ENCODE peak calls at places on chromosome 7, in ten cellular contexts. H is hepatocyte, L is GM13977, V is Calu3, G is BJ, O is glutamatergic neuron, T is foreskin fibroblast, Q is HL-60, B is nephron progenitor cell, D is transverse colon. J is an unnamed sample.

GRCh38 chr7:192035-192649 is at the start of gene FAM20C:
- DNase-seq in H (peak), L (peak), V (peak), G (peak), O (peak), T (peak), Q (peak), B (peak), D (peak), J (peak)

GRCh38 chr7:2120841-2121830 is 111.6 kb downstream of the MAD1L1 start:
- DNase-seq in H (no peak), L (no peak), V (no peak), G (no peak), O (no peak), T (no peak), Q (no peak), B (no peak), D (no peak), J (no peak)

GRCh38 chr7:122430710-122431109 is 126.2 kb upstream of the FEZF1 start:
- DNase-seq in H (no peak), L (no peak), V (no peak), G (no peak), O (no peak), T (no peak), Q (no peak), B (no peak), D (no peak), J (no peak)

GRCh38 chr7:135763261-135763660 is 14.6 kb upstream of the FAM180A start:
- DNase-seq in H (no peak), L (no peak), V (no peak), G (no peak), O (no peak), T (no peak), Q (no peak), B (no peak), D (no peak), J (no peak)

GRCh38 chr7:10308276-10308675 is 665.4 kb upstream of the PHF14 start:
- DNase-seq in H (no peak), L (no peak), V (no peak), G (no peak), O (no peak), T (no peak), Q (no peak), B (no peak), D (no peak), J (no peak)

GRCh38 chr7:99837649-99838361 is 10.0 kb downstream of the CYP3A43 start:
- DNase-seq in H (peak), L (peak), V (no peak), G (no peak), O (no peak), T (no peak), Q (no peak), B (no peak), D (no peak), J (no peak)

GRCh38 chr7:155398944-155399343 is 59.0 kb upstream of the EN2 start:
- DNase-seq in H (no peak), L (no peak), V (peak), G (no peak), O (no peak), T (no peak), Q (peak), B (no peak), D (no peak), J (no peak)

GRCh38 chr7:50697686-50698085 is 85.0 kb downstream of the GRB10 start:
- DNase-seq in H (no peak), L (no peak), V (no peak), G (no peak), O (no peak), T (no peak), Q (no peak), B (no peak), D (no peak), J (no peak)

GRCh38 chr7:33108591-33108930 is 643 bp downstream of the RP9 start:
- DNase-seq in H (peak), L (no peak), V (peak), G (no peak), O (peak), T (no peak), Q (peak), B (no peak), D (peak), J (no peak)

GRCh38 chr7:155208681-155209477 is 88.8 kb upstream of the INSIG1 start:
- DNase-seq in H (no peak), L (no peak), V (peak), G (no peak), O (no peak), T (no peak), Q (no peak), B (no peak), D (no peak), J (no peak)

GRCh38 chr7:20200361-20200760 is 16.8 kb downstream of the MACC1 start:
- DNase-seq in H (no peak), L (peak), V (no peak), G (no peak), O (no peak), T (no peak), Q (no peak), B (no peak), D (no peak), J (no peak)

GRCh38 chr7:154770962-154771361 is 232.0 kb downstream of the PAXIP1 start:
- DNase-seq in H (no peak), L (no peak), V (no peak), G (no peak), O (no peak), T (no peak), Q (no peak), B (no peak), D (no peak), J (no peak)

GRCh38 chr7:151851782-151852181 is 25.1 kb downstream of the PRKAG2 start:
- DNase-seq in H (no peak), L (no peak), V (no peak), G (no peak), O (no peak), T (no peak), Q (peak), B (no peak), D (no peak), J (no peak)

GRCh38 chr7:158097106-158097505 is 490.5 kb downstream of the PTPRN2 start:
- DNase-seq in H (no peak), L (no peak), V (no peak), G (no peak), O (no peak), T (no peak), Q (no peak), B (no peak), D (no peak), J (no peak)

GRCh38 chr7:139940866-139941265 is 111.8 kb downstream of the TBXAS1 start:
- DNase-seq in H (no peak), L (no peak), V (no peak), G (no peak), O (no peak), T (no peak), Q (no peak), B (no peak), D (no peak), J (no peak)

GRCh38 chr7:155815332-155816191 is 3.3 kb upstream of the SHH start:
- DNase-seq in H (peak), L (peak), V (peak), G (no peak), O (peak), T (no peak), Q (peak), B (peak), D (peak), J (peak)

GRCh38 chr7:108459922-108460551 is 3.8 kb upstream of the NRCAM start:
- DNase-seq in H (peak), L (peak), V (peak), G (no peak), O (no peak), T (no peak), Q (peak), B (no peak), D (no peak), J (no peak)

GRCh38 chr7:33262476-33262875 is 133.1 kb downstream of the BBS9 start:
- DNase-seq in H (no peak), L (no peak), V (no peak), G (no peak), O (no peak), T (no peak), Q (no peak), B (no peak), D (no peak), J (no peak)

GRCh38 chr7:142872106-142872675 is 13.4 kb downstream of the TRPV6 start:
- DNase-seq in H (no peak), L (no peak), V (no peak), G (no peak), O (no peak), T (no peak), Q (peak), B (no peak), D (no peak), J (no peak)

GRCh38 chr7:140534743-140535142 is 55.4 kb upstream of the MKRN1 start:
- DNase-seq in H (no peak), L (no peak), V (no peak), G (no peak), O (no peak), T (no peak), Q (no peak), B (no peak), D (no peak), J (no peak)

GRCh38 chr7:132488634-132489302 is 87.5 kb downstream of the PLXNA4 start:
- DNase-seq in H (no peak), L (no peak), V (no peak), G (no peak), O (no peak), T (peak), Q (no peak), B (no peak), D (no peak), J (no peak)

GRCh38 chr7:42694894-42695553 is 216.8 kb downstream of the C7orf25 start:
- DNase-seq in H (peak), L (no peak), V (no peak), G (no peak), O (no peak), T (no peak), Q (no peak), B (no peak), D (no peak), J (no peak)

GRCh38 chr7:140922741-140923345 is 1.9 kb downstream of the BRAF start:
- DNase-seq in H (no peak), L (no peak), V (no peak), G (no peak), O (no peak), T (no peak), Q (no peak), B (no peak), D (no peak), J (no peak)

GRCh38 chr7:100793806-100794660 is 33.3 kb downstream of the EPHB4 start:
- DNase-seq in H (no peak), L (no peak), V (no peak), G (no peak), O (no peak), T (no peak), Q (no peak), B (no peak), D (no peak), J (no peak)

GRCh38 chr7:25240340-25240739 is 12.1 kb upstream of the NPVF start:
- DNase-seq in H (no peak), L (no peak), V (no peak), G (peak), O (no peak), T (no peak), Q (no peak), B (no peak), D (no peak), J (no peak)

GRCh38 chr7:116249969-116250553 is 39.7 kb downstream of the TES start:
- DNase-seq in H (peak), L (no peak), V (peak), G (no peak), O (peak), T (no peak), Q (peak), B (peak), D (no peak), J (no peak)

GRCh38 chr7:109179601-109180000 is 609.9 kb downstream of the DNAJB9 start:
- DNase-seq in H (no peak), L (no peak), V (no peak), G (no peak), O (no peak), T (no peak), Q (no peak), B (no peak), D (no peak), J (no peak)

GRCh38 chr7:24034251-24034650 is 249.7 kb upstream of the NPY start:
- DNase-seq in H (no peak), L (no peak), V (no peak), G (no peak), O (no peak), T (no peak), Q (no peak), B (no peak), D (no peak), J (no peak)

GRCh38 chr7:16484453-16485158 is 19.1 kb upstream of the SOSTDC1 start:
- DNase-seq in H (peak), L (no peak), V (peak), G (no peak), O (no peak), T (peak), Q (no peak), B (no peak), D (no peak), J (no peak)

GRCh38 chr7:135392701-135393100 is 117.2 kb downstream of the CNOT4 start:
- DNase-seq in H (no peak), L (no peak), V (no peak), G (no peak), O (no peak), T (no peak), Q (no peak), B (no peak), D (no peak), J (no peak)

GRCh38 chr7:97555845-97556431 is 175.9 kb upstream of the TAC1 start:
- DNase-seq in H (no peak), L (no peak), V (no peak), G (no peak), O (no peak), T (no peak), Q (no peak), B (no peak), D (no peak), J (no peak)

GRCh38 chr7:150945853-150946825 is 32.0 kb downstream of the KCNH2 start:
- DNase-seq in H (peak), L (no peak), V (no peak), G (no peak), O (peak), T (no peak), Q (no peak), B (no peak), D (peak), J (no peak)

GRCh38 chr7:75879771-75880184 is 944 bp downstream of the RHBDD2 start:
- DNase-seq in H (no peak), L (no peak), V (no peak), G (no peak), O (no peak), T (no peak), Q (no peak), B (no peak), D (no peak), J (no peak)

GRCh38 chr7:43092819-43093218 is 19.6 kb upstream of the HECW1 start:
- DNase-seq in H (no peak), L (no peak), V (no peak), G (no peak), O (no peak), T (no peak), Q (no peak), B (no peak), D (no peak), J (no peak)

GRCh38 chr7:39951156-39951942 is 1.3 kb downstream of the CDK13 start:
- DNase-seq in H (peak), L (peak), V (peak), G (no peak), O (peak), T (peak), Q (peak), B (peak), D (peak), J (peak)

GRCh38 chr7:113026941-113027340 is 59.7 kb downstream of the GPR85 start:
- DNase-seq in H (no peak), L (no peak), V (no peak), G (peak), O (no peak), T (peak), Q (no peak), B (no peak), D (no peak), J (no peak)

GRCh38 chr7:34596887-34597286 is 61.1 kb upstream of the NPSR1 start:
- DNase-seq in H (no peak), L (no peak), V (peak), G (no peak), O (peak), T (no peak), Q (no peak), B (no peak), D (no peak), J (no peak)
- TF ChIP-seq CTCF in H (peak), L (peak), V (peak), G (peak), O (peak), T (peak), Q (peak), B (peak), D (no peak), J (peak)

DNA sequence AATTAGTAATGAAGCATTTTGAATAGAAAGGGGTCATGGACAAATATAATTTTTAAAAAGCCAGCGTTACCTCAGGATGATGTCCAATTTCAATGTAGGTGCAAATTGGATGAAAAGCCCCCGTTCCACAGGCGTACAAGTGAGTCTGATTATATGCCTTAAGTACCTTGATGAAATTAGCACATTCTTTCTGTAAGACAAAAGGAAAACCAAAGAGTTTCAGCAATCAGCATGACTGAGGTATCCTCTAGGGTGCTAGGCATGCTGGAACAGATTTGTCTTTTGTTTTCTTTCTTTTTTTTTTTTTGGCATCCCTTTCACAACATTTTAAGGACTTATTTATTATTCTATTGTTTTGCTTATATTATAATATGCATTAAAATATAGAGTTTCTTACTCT is 84.2 kb downstream of the SEMA3A start:
- DNase-seq in H (no peak), L (no peak), V (no peak), G (no peak), O (no peak), T (no peak), Q (no peak), B (no peak), D (no peak), J (no peak)
- TF ChIP-seq CTCF in H (no peak), L (no peak), V (no peak), G (no peak), O (no peak), T (no peak), Q (no peak), B (no peak), D (no peak), J (no peak)

GRCh38 chr7:149796287-149796860 is 23.0 kb upstream of the ZNF467 start:
- DNase-seq in H (no peak), L (no peak), V (no peak), G (no peak), O (no peak), T (no peak), Q (no peak), B (no peak), D (no peak), J (no peak)
- TF ChIP-seq CTCF in H (no peak), L (no peak), V (no peak), G (no peak), O (no peak), T (no peak), Q (no peak), B (no peak), D (no peak), J (no peak)

GRCh38 chr7:55423277-55423711 is 58.2 kb downstream of the LANCL2 start:
- DNase-seq in H (no peak), L (no peak), V (no peak), G (no peak), O (no peak), T (peak), Q (no peak), B (no peak), D (no peak), J (no peak)
- TF ChIP-seq CTCF in H (no peak), L (no peak), V (no peak), G (peak), O (no peak), T (peak), Q (no peak), B (no peak), D (no peak), J (peak)

GRCh38 chr7:18895456-18895855 is 222.0 kb downstream of the TWIST1 start:
- DNase-seq in H (no peak), L (no peak), V (no peak), G (peak), O (no peak), T (peak), Q (no peak), B (no peak), D (no peak), J (no peak)

GRCh38 chr7:18896343-18896975 is 221.0 kb downstream of the TWIST1 start:
- DNase-seq in H (no peak), L (no peak), V (no peak), G (no peak), O (no peak), T (no peak), Q (no peak), B (no peak), D (no peak), J (no peak)

GRCh38 chr7:18890885-18891621 is 226.4 kb downstream of the TWIST1 start:
- DNase-seq in H (no peak), L (no peak), V (no peak), G (no peak), O (no peak), T (no peak), Q (no peak), B (no peak), D (no peak), J (no peak)

GRCh38 chr7:18893156-18893555 is 224.3 kb downstream of the TWIST1 start:
- DNase-seq in H (no peak), L (no peak), V (peak), G (no peak), O (no peak), T (no peak), Q (no peak), B (no peak), D (no peak), J (no peak)

DNA sequence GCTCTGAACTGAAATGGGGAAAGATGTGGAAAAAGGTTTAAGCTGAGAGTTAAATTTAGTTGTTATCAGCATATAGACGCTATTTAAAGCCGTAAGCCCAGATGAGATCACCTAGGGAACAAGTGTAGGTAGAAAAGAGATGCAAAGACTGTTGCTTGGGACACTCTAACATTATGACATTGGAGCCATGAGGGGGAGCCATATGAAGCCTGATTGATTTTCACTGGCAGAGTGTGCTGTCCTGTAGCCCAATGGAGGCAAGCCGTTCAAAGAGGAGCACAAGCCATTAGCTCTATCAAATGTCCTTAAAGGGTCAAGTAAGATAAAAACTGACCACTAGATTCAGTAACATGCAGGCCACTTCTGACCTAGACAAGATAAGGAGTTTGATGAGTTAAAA is 223.3 kb downstream of the TWIST1 start:
- DNase-seq in H (no peak), L (no peak), V (no peak), G (no peak), O (no peak), T (no peak), Q (no peak), B (no peak), D (no peak), J (no peak)
- TF ChIP-seq CTCF in H (no peak), L (no peak), V (no peak), G (no peak), O (no peak), T (no peak), Q (no peak), B (no peak), D (no peak), J (no peak)

DNA sequence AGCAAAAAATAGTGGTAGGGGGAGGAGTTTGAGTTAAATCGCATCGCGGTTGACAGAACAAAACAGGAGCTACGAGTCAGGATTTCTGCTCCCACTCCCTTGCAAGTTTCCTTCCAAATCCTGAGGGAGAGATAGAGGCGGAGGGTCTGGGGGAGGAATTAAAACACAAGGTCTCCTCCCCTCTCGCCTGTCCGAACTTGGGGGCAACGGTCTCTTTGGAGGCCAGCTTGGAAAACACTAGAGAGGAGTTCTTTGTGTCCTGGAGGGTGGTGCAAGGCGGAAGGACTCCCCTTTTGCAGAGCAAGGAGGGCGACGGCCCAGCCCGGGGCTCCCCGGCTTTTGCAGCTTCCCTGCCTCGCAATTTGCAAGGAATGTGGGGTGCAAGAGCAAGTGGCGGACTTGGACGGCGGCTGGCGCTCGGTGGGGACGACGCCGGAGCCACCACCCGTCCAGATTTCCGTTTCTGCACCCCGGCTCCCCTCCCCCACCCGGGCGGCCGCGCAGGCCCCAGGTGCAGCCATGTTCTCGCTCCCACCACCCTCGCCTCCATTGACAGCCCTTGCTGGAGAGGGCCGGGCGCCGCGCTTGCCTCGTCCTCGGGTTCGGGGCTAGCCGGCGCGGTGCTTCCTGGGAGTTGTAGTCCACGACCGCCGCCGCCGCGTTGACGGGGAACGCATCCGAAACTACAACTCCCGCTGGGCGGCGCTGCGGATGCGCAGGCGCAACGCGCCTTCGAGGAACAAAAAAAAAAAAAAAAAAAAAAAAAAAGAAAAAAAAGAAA is 417 bp upstream of the GTF2I start:
- DNase-seq in H (peak), L (peak), V (peak), G (peak), O (peak), T (peak), Q (peak), B (peak), D (peak), J (peak)
- TF ChIP-seq CTCF in H (no peak), L (peak), V (no peak), G (peak), O (no peak), T (peak), Q (no peak), B (no peak), D (peak), J (peak)

GRCh38 chr7:41045556-41046123 is 657.2 kb downstream of the INHBA start:
- DNase-seq in H (peak), L (no peak), V (peak), G (no peak), O (no peak), T (no peak), Q (no peak), B (no peak), D (peak), J (no peak)
- TF ChIP-seq CTCF in H (peak), L (peak), V (peak), G (no peak), O (no peak), T (no peak), Q (no peak), B (no peak), D (no peak), J (no peak)

J was measured in neural crest cell.